ENCODE peak calls at places on chromosomes 13 and 19, in nine cellular contexts. C is activated effector memory CD4-positive, alpha-beta T cell treated with anti-CD3 and anti-CD28 coated beads, Interleukin-2, amount 50 U/mL, for 16 hours; B is HS-5; Y is AG08395; Z is heart left ventricle; L is GM19239; V is neural crest cell; N is kidney tubule cell; J is CD4-positive, alpha-beta T cell. Q is an unnamed sample.

GRCh38 chr13:97434417-97435296 is 688 bp downstream of the RAP2A start:
- DNase-seq in C (peak; percentile 81), B (no peak), Y (no peak), Z (peak; percentile 57), L (no peak), V (peak; percentile 44), N (peak; percentile 36), J (peak; percentile 8), Q (peak; percentile 45)

GRCh38 chr13:34420975-34421719 is 520.9 kb upstream of the NBEA start:
- DNase-seq in C (no peak), B (no peak), Y (no peak), Z (no peak), L (no peak), V (no peak), N (no peak), J (no peak), Q (peak; percentile 27)

GRCh38 chr13:113411216-113412023 is 41.9 kb downstream of the ADPRHL1 start:
- DNase-seq in C (no peak), B (peak; percentile 64), Y (peak; percentile 96), Z (peak; percentile 88), L (no peak), V (no peak), N (peak; percentile 93), J (no peak), Q (peak; percentile 73)

GRCh38 chr13:85755123-85755522 is 44.1 kb downstream of the SLITRK6 start:
- DNase-seq in C (no peak), B (no peak), Y (no peak), Z (no peak), L (no peak), V (no peak), N (no peak), J (no peak), Q (no peak)

GRCh38 chr19:40724315-40724714 is 7.4 kb downstream of the ITPKC start:
- DNase-seq in C (no peak), B (no peak), Y (no peak), Z (no peak), L (no peak), V (no peak), N (no peak), J (no peak), Q (no peak)

GRCh38 chr19:40055832-40056504 is at the start of gene ZNF780B:
- DNase-seq in C (peak; percentile 89), B (peak; percentile 14), Y (peak; percentile 70), Z (peak; percentile 69), L (peak; percentile 58), V (peak; percentile 46), N (peak; percentile 64), J (peak; percentile 51), Q (peak; percentile 85)

GRCh38 chr13:25085125-25085742 is 10.7 kb upstream of the PABPC3 start:
- DNase-seq in C (no peak), B (no peak), Y (peak; percentile 35), Z (no peak), L (no peak), V (peak; percentile 38), N (peak; percentile 56), J (no peak), Q (peak; percentile 78)

GRCh38 chr19:11194173-11194572 is 3.2 kb downstream of the KANK2 start:
- DNase-seq in C (no peak), B (no peak), Y (no peak), Z (no peak), L (no peak), V (no peak), N (no peak), J (no peak), Q (no peak)

GRCh38 chr13:51000576-51001260 is 91.1 kb downstream of the RNASEH2B start:
- DNase-seq in C (no peak), B (no peak), Y (peak; percentile 84), Z (peak; percentile 44), L (no peak), V (no peak), N (peak; percentile 4), J (no peak), Q (no peak)

GRCh38 chr19:53953383-53953782 is 9.4 kb upstream of the CACNG8 start:
- DNase-seq in C (no peak), B (no peak), Y (no peak), Z (no peak), L (no peak), V (no peak), N (no peak), J (no peak), Q (no peak)

GRCh38 chr19:13055213-13056051 is 47.2 kb downstream of the LYL1 start:
- DNase-seq in C (no peak), B (peak; percentile 77), Y (peak; percentile 89), Z (peak; percentile 90), L (no peak), V (no peak), N (peak; percentile 77), J (no peak), Q (no peak)

GRCh38 chr13:44404261-44405139 is 30.9 kb downstream of the SERP2 start:
- DNase-seq in C (no peak), B (no peak), Y (no peak), Z (no peak), L (no peak), V (peak; percentile 11), N (no peak), J (no peak), Q (peak; percentile 76)

GRCh38 chr13:28953714-28954113 is 133.6 kb downstream of the MTUS2 start:
- DNase-seq in C (no peak), B (no peak), Y (no peak), Z (no peak), L (no peak), V (no peak), N (no peak), J (no peak), Q (no peak)

GRCh38 chr13:21365574-21365973 is 93.5 kb downstream of the ZDHHC20 start:
- DNase-seq in C (no peak), B (no peak), Y (no peak), Z (no peak), L (no peak), V (no peak), N (no peak), J (no peak), Q (no peak)

GRCh38 chr19:5934002-5934401 is 19.9 kb downstream of the CAPS start:
- DNase-seq in C (no peak), B (no peak), Y (no peak), Z (no peak), L (no peak), V (no peak), N (no peak), J (no peak), Q (no peak)

GRCh38 chr19:19053508-19054314 is 10.1 kb upstream of the SLC25A42 start:
- DNase-seq in C (peak; percentile 86), B (no peak), Y (peak; percentile 67), Z (peak; percentile 79), L (no peak), V (peak; percentile 57), N (peak; percentile 58), J (peak; percentile 62), Q (peak; percentile 81)

GRCh38 chr19:48925240-48925843 is 8.2 kb upstream of the DHDH start:
- DNase-seq in C (no peak), B (no peak), Y (peak; percentile 64), Z (no peak), L (no peak), V (no peak), N (peak; percentile 95), J (no peak), Q (peak; percentile 27)

GRCh38 chr13:106182404-106182803 is 353.1 kb downstream of the EFNB2 start:
- DNase-seq in C (no peak), B (peak; percentile 58), Y (peak; percentile 93), Z (no peak), L (no peak), V (no peak), N (peak; percentile 80), J (no peak), Q (no peak)

GRCh38 chr19:33292595-33293254 is 9.6 kb downstream of the CEBPA start:
- DNase-seq in C (no peak), B (peak; percentile 10), Y (peak; percentile 53), Z (no peak), L (no peak), V (no peak), N (peak; percentile 51), J (no peak), Q (peak; percentile 46)

GRCh38 chr13:99151516-99151915 is 49.1 kb upstream of the UBAC2 start:
- DNase-seq in C (no peak), B (peak; percentile 15), Y (peak; percentile 18), Z (no peak), L (no peak), V (no peak), N (peak; percentile 65), J (no peak), Q (peak; percentile 70)

GRCh38 chr13:23347601-23348000 is 85.9 kb downstream of the SACS start:
- DNase-seq in C (no peak), B (no peak), Y (no peak), Z (no peak), L (no peak), V (no peak), N (no peak), J (no peak), Q (no peak)

GRCh38 chr19:55189424-55189823 is 9.3 kb upstream of the SYT5 start:
- DNase-seq in C (no peak), B (peak; percentile 89), Y (peak; percentile 81), Z (peak; percentile 50), L (no peak), V (no peak), N (peak; percentile 55), J (no peak), Q (no peak)

GRCh38 chr13:27349458-27349857 is 75.0 kb upstream of the GTF3A start:
- DNase-seq in C (no peak), B (no peak), Y (no peak), Z (no peak), L (no peak), V (no peak), N (no peak), J (no peak), Q (no peak)

GRCh38 chr13:58461217-58461616 is 829.7 kb downstream of the PCDH17 start:
- DNase-seq in C (no peak), B (no peak), Y (no peak), Z (no peak), L (no peak), V (no peak), N (no peak), J (no peak), Q (no peak)

GRCh38 chr19:56144396-56144795 is 3.3 kb downstream of the ZNF444 start:
- DNase-seq in C (no peak), B (no peak), Y (no peak), Z (no peak), L (no peak), V (no peak), N (no peak), J (no peak), Q (no peak)

GRCh38 chr13:108315955-108316354 is 46.4 kb downstream of the TNFSF13B start:
- DNase-seq in C (no peak), B (no peak), Y (no peak), Z (no peak), L (no peak), V (no peak), N (no peak), J (no peak), Q (no peak)

GRCh38 chr19:49491030-49491803 is 3.8 kb downstream of the RPL13A start:
- DNase-seq in C (no peak), B (no peak), Y (no peak), Z (no peak), L (no peak), V (no peak), N (no peak), J (no peak), Q (peak; percentile 19)

GRCh38 chr19:54452626-54453025 is 3.6 kb downstream of the LENG8 start:
- DNase-seq in C (no peak), B (no peak), Y (no peak), Z (no peak), L (no peak), V (no peak), N (no peak), J (no peak), Q (no peak)

GRCh38 chr19:2770055-2771013 is 12.7 kb downstream of the SGTA start:
- DNase-seq in C (no peak), B (no peak), Y (peak; percentile 73), Z (peak; percentile 80), L (no peak), V (no peak), N (no peak), J (no peak), Q (no peak)

GRCh38 chr13:46104868-46105267 is at the start of gene CPB2:
- DNase-seq in C (no peak), B (no peak), Y (no peak), Z (no peak), L (no peak), V (no peak), N (no peak), J (no peak), Q (no peak)

GRCh38 chr19:49442354-49442753 is 1.0 kb upstream of the SLC17A7 start:
- DNase-seq in C (no peak), B (no peak), Y (peak; percentile 50), Z (peak; percentile 65), L (no peak), V (no peak), N (no peak), J (no peak), Q (peak; percentile 62)

Q was measured in DMS53.